ENCODE peak calls at places on chromosomes 6 and 20, in seven cellular contexts. One of them, this sample, is unnamed.
A peak's percentile ranks its signal among the peaks of the same experiment; 100 is the strongest.

GRCh38 chr6:73700060-73700459 is 4.1 kb downstream of the CD109 start:
- DNase-seq in uterus: no peak
- DNase-seq in Caco-2: no peak
- DNase-seq in HCT116: no peak
- DNase-seq in esophagus squamous epithelium: no peak
- DNase-seq in tibial nerve: no peak
- DNase-seq in left ventricle myocardium inferior: no peak
- DNase-seq in this sample: no peak

GRCh38 chr6:84166395-84166794 is 61.0 kb downstream of the CEP162 start:
- DNase-seq in uterus: no peak
- DNase-seq in Caco-2: no peak
- DNase-seq in HCT116: no peak
- DNase-seq in esophagus squamous epithelium: no peak
- DNase-seq in tibial nerve: no peak
- DNase-seq in left ventricle myocardium inferior: no peak
- DNase-seq in this sample: no peak

GRCh38 chr6:157433678-157434081 is 52.7 kb downstream of the ZDHHC14 start:
- DNase-seq in uterus: no peak
- DNase-seq in Caco-2: no peak
- DNase-seq in HCT116: no peak
- DNase-seq in esophagus squamous epithelium: no peak
- DNase-seq in tibial nerve: no peak
- DNase-seq in left ventricle myocardium inferior: no peak
- DNase-seq in this sample: no peak

GRCh38 chr20:2871111-2871465 is 2.2 kb upstream of the PTPRA start:
- DNase-seq in uterus: no peak
- DNase-seq in Caco-2: no peak
- DNase-seq in HCT116: no peak
- DNase-seq in esophagus squamous epithelium: no peak
- DNase-seq in tibial nerve: no peak
- DNase-seq in left ventricle myocardium inferior: no peak
- DNase-seq in this sample: no peak

GRCh38 chr20:46152824-46153586 is 34.9 kb downstream of the CD40 start:
- DNase-seq in uterus: no peak
- DNase-seq in Caco-2: no peak
- DNase-seq in HCT116: no peak
- DNase-seq in esophagus squamous epithelium: no peak
- DNase-seq in tibial nerve: no peak
- DNase-seq in left ventricle myocardium inferior: no peak
- DNase-seq in this sample: no peak

GRCh38 chr6:34688956-34689355 is 7.6 kb downstream of the ILRUN start:
- DNase-seq in uterus: no peak
- DNase-seq in Caco-2: no peak
- DNase-seq in HCT116: no peak
- DNase-seq in esophagus squamous epithelium: no peak
- DNase-seq in tibial nerve: no peak
- DNase-seq in left ventricle myocardium inferior: no peak
- DNase-seq in this sample: no peak

GRCh38 chr6:36953931-36954261 is 642 bp upstream of the PI16 start:
- DNase-seq in uterus: no peak
- DNase-seq in Caco-2: no peak
- DNase-seq in HCT116: no peak
- DNase-seq in esophagus squamous epithelium: no peak
- DNase-seq in tibial nerve: no peak
- DNase-seq in left ventricle myocardium inferior: no peak
- DNase-seq in this sample: no peak

GRCh38 chr6:37048851-37049734 is 43.6 kb downstream of the FGD2 start:
- DNase-seq in uterus: peak; percentile 71
- DNase-seq in Caco-2: no peak
- DNase-seq in HCT116: no peak
- DNase-seq in esophagus squamous epithelium: peak; percentile 22
- DNase-seq in tibial nerve: peak; percentile 43
- DNase-seq in left ventricle myocardium inferior: peak; percentile 45
- DNase-seq in this sample: no peak

GRCh38 chr6:155085582-155086253 is 90.6 kb downstream of the TIAM2 start:
- DNase-seq in uterus: no peak
- DNase-seq in Caco-2: peak; percentile 64
- DNase-seq in HCT116: peak; percentile 36
- DNase-seq in esophagus squamous epithelium: no peak
- DNase-seq in tibial nerve: no peak
- DNase-seq in left ventricle myocardium inferior: no peak
- DNase-seq in this sample: no peak

GRCh38 chr6:169212897-169213813 is 40.5 kb downstream of the THBS2 start:
- DNase-seq in uterus: peak; percentile 85
- DNase-seq in Caco-2: peak; percentile 94
- DNase-seq in HCT116: peak; percentile 73
- DNase-seq in esophagus squamous epithelium: peak; percentile 47
- DNase-seq in tibial nerve: peak; percentile 78
- DNase-seq in left ventricle myocardium inferior: peak; percentile 93
- DNase-seq in this sample: peak; percentile 93
- H3K4me1 ChIP-seq in uterus: peaks cover 6% of the 10 kb centered on the region
- H3K4me1 ChIP-seq in Caco-2: peaks cover 4% of the 10 kb centered on the region
- H3K4me1 ChIP-seq in HCT116: peaks cover 2% of the 10 kb centered on the region
- H3K4me1 ChIP-seq in esophagus squamous epithelium: peaks cover 18% of the 10 kb centered on the region
- H3K4me1 ChIP-seq in tibial nerve: no peaks in the 10 kb centered on the region
- H3K4me1 ChIP-seq in left ventricle myocardium inferior: peaks cover 18% of the 10 kb centered on the region
- H3K4me1 ChIP-seq in this sample: peaks cover 18% of the 10 kb centered on the region

DNA sequence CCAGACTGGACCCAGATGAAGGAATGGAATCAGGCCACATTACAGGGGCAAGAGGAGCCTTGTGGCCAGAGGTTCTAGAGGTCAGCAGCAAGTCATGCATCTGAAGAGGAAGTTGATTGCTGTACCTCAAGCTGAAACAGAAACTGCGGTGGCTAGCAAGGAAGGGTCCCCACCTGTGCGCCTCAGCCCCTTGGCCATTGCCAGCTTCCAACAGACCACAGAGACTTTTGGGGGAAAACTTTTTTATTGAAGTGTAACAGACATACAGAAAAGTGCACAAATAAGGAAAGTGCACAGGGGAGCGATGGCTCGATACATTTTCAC is 26.8 kb upstream of the SLC9A8 start:
- DNase-seq in uterus: no peak
- DNase-seq in Caco-2: no peak
- DNase-seq in HCT116: no peak
- DNase-seq in esophagus squamous epithelium: no peak
- DNase-seq in tibial nerve: no peak
- DNase-seq in left ventricle myocardium inferior: no peak
- DNase-seq in this sample: no peak
- H3K4me3 ChIP-seq in uterus: no peak overlapping the region
- H3K4me3 ChIP-seq in Caco-2: no peak overlapping the region
- H3K4me3 ChIP-seq in HCT116: no peak overlapping the region
- H3K4me3 ChIP-seq in esophagus squamous epithelium: no peak overlapping the region
- H3K4me3 ChIP-seq in tibial nerve: no peak overlapping the region
- H3K4me3 ChIP-seq in left ventricle myocardium inferior: no peak overlapping the region
- H3K4me3 ChIP-seq in this sample: no peak overlapping the region

DNA sequence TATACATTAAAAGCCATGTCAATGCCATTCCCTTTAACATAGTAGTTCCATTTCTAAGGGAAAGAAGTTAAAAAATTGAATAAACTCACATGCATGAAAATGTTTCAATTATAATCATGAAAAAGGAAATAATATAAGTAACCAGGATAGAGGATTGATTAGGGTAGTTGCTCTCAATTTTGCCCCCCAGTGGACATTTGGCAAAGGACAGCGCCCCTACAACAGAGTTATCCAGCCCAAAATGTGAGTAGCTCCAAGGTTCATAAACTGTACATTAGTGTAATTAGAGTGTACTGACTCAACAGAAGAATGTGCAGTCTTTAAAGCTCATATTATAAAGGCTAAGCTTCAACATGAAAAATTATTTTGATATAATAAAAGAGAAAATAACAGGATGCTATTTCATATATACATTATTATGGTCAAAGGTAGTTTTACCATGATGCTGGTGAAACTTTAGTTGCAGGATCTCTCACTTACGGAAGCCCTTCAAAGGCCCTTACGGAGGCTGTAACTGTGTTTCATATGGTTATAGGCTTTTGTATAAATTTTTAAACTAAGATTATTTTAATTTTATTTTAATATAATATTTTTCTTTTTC is 403.4 kb downstream of the PLCB1 start:
- DNase-seq in uterus: no peak
- DNase-seq in Caco-2: peak; percentile 55
- DNase-seq in HCT116: no peak
- DNase-seq in esophagus squamous epithelium: no peak
- DNase-seq in tibial nerve: no peak
- DNase-seq in left ventricle myocardium inferior: no peak
- DNase-seq in this sample: no peak
- TF ChIP-seq CTCF in uterus: no peak
- TF ChIP-seq CTCF in Caco-2: peak; percentile 75
- TF ChIP-seq CTCF in HCT116: peak; percentile 55
- TF ChIP-seq CTCF in esophagus squamous epithelium: no peak
- TF ChIP-seq CTCF in tibial nerve: no peak
- TF ChIP-seq CTCF in left ventricle myocardium inferior: peak; percentile 51
- TF ChIP-seq CTCF in this sample: peak; percentile 36

GRCh38 chr6:122697458-122697857 is 82.1 kb upstream of the FABP7 start:
- DNase-seq in uterus: no peak
- DNase-seq in Caco-2: no peak
- DNase-seq in HCT116: no peak
- DNase-seq in esophagus squamous epithelium: no peak
- DNase-seq in tibial nerve: no peak
- DNase-seq in left ventricle myocardium inferior: no peak
- DNase-seq in this sample: no peak

GRCh38 chr6:122692807-122693580 is 82.8 kb downstream of the PKIB start:
- DNase-seq in uterus: no peak
- DNase-seq in Caco-2: no peak
- DNase-seq in HCT116: no peak
- DNase-seq in esophagus squamous epithelium: no peak
- DNase-seq in tibial nerve: no peak
- DNase-seq in left ventricle myocardium inferior: no peak
- DNase-seq in this sample: no peak

GRCh38 chr6:122695188-122695587 is 84.3 kb upstream of the FABP7 start:
- DNase-seq in uterus: no peak
- DNase-seq in Caco-2: no peak
- DNase-seq in HCT116: no peak
- DNase-seq in esophagus squamous epithelium: no peak
- DNase-seq in tibial nerve: no peak
- DNase-seq in left ventricle myocardium inferior: no peak
- DNase-seq in this sample: no peak

GRCh38 chr6:122696079-122696478 is 83.4 kb upstream of the FABP7 start:
- DNase-seq in uterus: no peak
- DNase-seq in Caco-2: no peak
- DNase-seq in HCT116: peak; percentile 77
- DNase-seq in esophagus squamous epithelium: no peak
- DNase-seq in tibial nerve: no peak
- DNase-seq in left ventricle myocardium inferior: no peak
- DNase-seq in this sample: no peak

GRCh38 chr6:122696853-122697252 is 82.7 kb upstream of the FABP7 start:
- DNase-seq in uterus: no peak
- DNase-seq in Caco-2: no peak
- DNase-seq in HCT116: peak; percentile 91
- DNase-seq in esophagus squamous epithelium: no peak
- DNase-seq in tibial nerve: no peak
- DNase-seq in left ventricle myocardium inferior: no peak
- DNase-seq in this sample: no peak
- H3K4me1 ChIP-seq in uterus: no peaks in the 10 kb centered on the region
- H3K4me1 ChIP-seq in Caco-2: no peaks in the 10 kb centered on the region
- H3K4me1 ChIP-seq in HCT116: peaks cover 23% of the 10 kb centered on the region
- H3K4me1 ChIP-seq in esophagus squamous epithelium: no peaks in the 10 kb centered on the region
- H3K4me1 ChIP-seq in tibial nerve: no peaks in the 10 kb centered on the region
- H3K4me1 ChIP-seq in left ventricle myocardium inferior: no peaks in the 10 kb centered on the region
- H3K4me1 ChIP-seq in this sample: no peaks in the 10 kb centered on the region

DNA sequence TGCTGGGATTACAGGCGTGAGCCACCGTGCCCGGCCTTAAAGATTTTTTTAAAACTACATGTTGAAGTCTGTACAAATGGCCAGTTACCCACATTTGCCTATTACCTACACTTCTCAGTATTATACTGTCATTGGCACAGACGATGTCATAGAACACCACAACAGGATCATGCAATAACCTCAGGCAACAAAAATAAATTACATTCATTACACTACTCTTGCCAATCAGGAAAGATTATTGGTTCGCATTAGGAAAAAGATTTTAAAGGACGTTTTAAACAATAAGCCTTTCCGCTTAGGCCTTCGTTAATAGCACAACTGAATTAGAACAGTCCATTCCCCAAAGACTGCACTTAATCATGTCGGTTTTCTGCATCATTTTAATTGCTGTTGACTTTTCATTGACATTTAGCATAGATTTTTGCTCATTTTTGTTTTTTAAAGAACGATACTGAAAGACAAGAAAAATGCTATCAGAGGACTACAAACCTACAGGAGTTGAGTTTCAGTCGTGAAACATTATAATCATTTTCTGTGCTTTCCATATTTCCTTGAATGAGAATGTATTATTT is 900 bp upstream of the SENP6 start:
- DNase-seq in uterus: no peak
- DNase-seq in Caco-2: no peak
- DNase-seq in HCT116: no peak
- DNase-seq in esophagus squamous epithelium: no peak
- DNase-seq in tibial nerve: no peak
- DNase-seq in left ventricle myocardium inferior: no peak
- DNase-seq in this sample: no peak
- H3K4me3 ChIP-seq in uterus: peak overlapping the region; percentile 81
- H3K4me3 ChIP-seq in Caco-2: peak overlapping the region; percentile 94
- H3K4me3 ChIP-seq in HCT116: peak overlapping the region; percentile 73
- H3K4me3 ChIP-seq in esophagus squamous epithelium: no peak overlapping the region
- H3K4me3 ChIP-seq in tibial nerve: peak overlapping the region; percentile 85
- H3K4me3 ChIP-seq in left ventricle myocardium inferior: peak overlapping the region; percentile 88
- H3K4me3 ChIP-seq in this sample: peak overlapping the region; percentile 87

GRCh38 chr20:53859684-53860083 is 210.7 kb downstream of the BCAS1 start:
- DNase-seq in uterus: peak; percentile 36
- DNase-seq in Caco-2: no peak
- DNase-seq in HCT116: no peak
- DNase-seq in esophagus squamous epithelium: no peak
- DNase-seq in tibial nerve: no peak
- DNase-seq in left ventricle myocardium inferior: peak; percentile 71
- DNase-seq in this sample: peak; percentile 51
- TF ChIP-seq CTCF in uterus: no peak
- TF ChIP-seq CTCF in Caco-2: no peak
- TF ChIP-seq CTCF in HCT116: no peak
- TF ChIP-seq CTCF in esophagus squamous epithelium: no peak
- TF ChIP-seq CTCF in tibial nerve: no peak
- TF ChIP-seq CTCF in left ventricle myocardium inferior: no peak
- TF ChIP-seq CTCF in this sample: no peak

This sample was measured in lower lobe of right lung.